ENCODE peak calls at places on chromosomes 16 and 17, in nine cellular contexts. Q is HAP-1; E is tibial artery; L is CD8-positive, alpha-beta T cell; T is fibroblast of lung; V is kidney; M is ascending aorta; N is adipocyte; Z is cardiac muscle cell. B is an unnamed sample.
A peak's percentile ranks its signal among the peaks of the same experiment; 100 is the strongest.

GRCh38 chr17:79671387-79671752 is 59.4 kb upstream of the ENPP7 start:
- DNase-seq in Z (no peak), E (no peak), M (no peak), N (no peak), T (no peak), V (peak; percentile 47), Q (no peak), L (no peak), B (no peak)

GRCh38 chr16:89917773-89918452 is 749 bp upstream of the MC1R start:
- DNase-seq in L (peak; percentile 89), Q (peak; percentile 93), T (peak; percentile 90), E (peak; percentile 80), M (peak; percentile 89), V (peak; percentile 96), N (peak; percentile 83), Z (peak; percentile 93), B (peak; percentile 88)

GRCh38 chr17:67247416-67247900 is 2.5 kb upstream of the HELZ start:
- DNase-seq in Q (no peak), M (peak; percentile 22), V (no peak), E (no peak), L (no peak), N (no peak), T (no peak), Z (no peak), B (no peak)

GRCh38 chr16:84535408-84535807 is 30.9 kb upstream of the MEAK7 start:
- DNase-seq in Q (no peak), E (no peak), Z (no peak), L (no peak), T (no peak), N (no peak), V (no peak), M (no peak), B (no peak)

GRCh38 chr16:83965444-83966152 is 2.4 kb upstream of the NECAB2 start:
- DNase-seq in L (no peak), Z (no peak), V (peak; percentile 72), M (no peak), E (no peak), Q (no peak), T (no peak), N (no peak), B (no peak)

GRCh38 chr16:67773099-67773498 is 33.3 kb downstream of the RANBP10 start:
- DNase-seq in N (no peak), T (no peak), V (no peak), Z (peak; percentile 66), Q (no peak), L (no peak), E (no peak), M (no peak), B (no peak)

GRCh38 chr16:69831212-69832123 is 69.3 kb downstream of the WWP2 start:
- DNase-seq in L (no peak), Q (no peak), V (no peak), M (no peak), T (peak; percentile 35), Z (no peak), E (no peak), N (peak; percentile 46), B (no peak)

GRCh38 chr17:81651692-81652091 is 4.7 kb downstream of the PDE6G start:
- DNase-seq in V (no peak), Q (no peak), N (peak; percentile 59), Z (peak; percentile 84), E (no peak), M (no peak), T (peak; percentile 86), L (no peak), B (no peak)

GRCh38 chr17:75668489-75668888 is 1.4 kb downstream of the SAP30BP start:
- DNase-seq in Z (no peak), N (peak; percentile 39), L (no peak), E (no peak), M (no peak), T (no peak), Q (no peak), V (no peak), B (no peak)

GRCh38 chr17:75670868-75671267 is 3.7 kb downstream of the SAP30BP start:
- DNase-seq in Q (no peak), E (no peak), V (peak; percentile 13), M (no peak), T (no peak), N (no peak), L (no peak), Z (no peak), B (no peak)

GRCh38 chr17:75667825-75668224 is 687 bp downstream of the SAP30BP start:
- DNase-seq in T (no peak), M (no peak), Z (no peak), E (no peak), V (no peak), N (no peak), Q (no peak), L (no peak), B (no peak)

GRCh38 chr17:75673487-75673886 is 6.3 kb downstream of the SAP30BP start:
- DNase-seq in L (no peak), M (no peak), E (no peak), T (no peak), Q (no peak), V (peak; percentile 0), N (no peak), Z (no peak), B (no peak)

DNA sequence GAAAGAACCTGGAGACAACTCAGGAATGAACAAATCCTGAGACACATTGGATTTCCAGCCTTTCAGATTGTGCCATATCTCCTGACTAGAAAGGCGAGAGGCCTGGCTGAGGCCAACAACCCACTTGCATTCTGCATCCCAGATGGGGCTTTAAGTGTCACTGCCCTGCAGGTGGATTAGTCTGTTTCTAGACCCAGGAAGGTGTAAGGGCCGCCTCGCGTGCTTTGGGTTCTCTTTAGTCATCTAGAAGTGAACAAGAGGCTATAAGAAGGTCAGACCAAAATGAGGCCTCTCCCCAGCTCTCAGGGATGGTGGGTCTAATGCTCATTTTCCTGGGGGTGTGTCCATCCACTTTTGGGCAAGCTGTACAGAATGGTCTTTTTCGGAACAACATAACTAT is 4.9 kb downstream of the SAP30BP start:
- DNase-seq in E (no peak), L (no peak), V (peak; percentile 29), N (no peak), Z (no peak), M (no peak), Q (no peak), T (no peak), B (no peak)
- H3K36me3 ChIP-seq in E (peaks cover 44% of the 10 kb centered on the region), L (peaks cover 37% of the 10 kb centered on the region), V (peaks cover 43% of the 10 kb centered on the region), N (peaks cover 51% of the 10 kb centered on the region), Z (peaks cover 21% of the 10 kb centered on the region), M (peaks cover 61% of the 10 kb centered on the region), Q (peaks cover 50% of the 10 kb centered on the region), T (peaks cover 11% of the 10 kb centered on the region), B (peaks cover 37% of the 10 kb centered on the region)

GRCh38 chr16:35200662-35201061 is 1741.2 kb downstream of the TP53TG3F start:
- DNase-seq in T (no peak), L (no peak), M (no peak), Q (no peak), N (no peak), E (no peak), V (no peak), Z (no peak), B (no peak)

GRCh38 chr16:35197656-35198055 is 1738.2 kb downstream of the TP53TG3F start:
- DNase-seq in T (no peak), Z (no peak), V (no peak), L (no peak), Q (no peak), N (no peak), E (no peak), M (no peak), B (no peak)

GRCh38 chr16:35201151-35201550 is 1741.7 kb downstream of the TP53TG3F start:
- DNase-seq in N (no peak), V (no peak), Z (no peak), M (no peak), Q (no peak), L (no peak), E (no peak), T (no peak), B (no peak)

GRCh38 chr16:35196313-35196712 is 1736.9 kb downstream of the TP53TG3F start:
- DNase-seq in T (no peak), E (no peak), L (no peak), Z (no peak), N (no peak), Q (no peak), M (no peak), V (peak; percentile 49), B (no peak)

GRCh38 chr16:35198223-35199199 is 1739.1 kb downstream of the TP53TG3F start:
- DNase-seq in E (no peak), M (no peak), Z (no peak), N (no peak), Q (no peak), T (no peak), L (no peak), V (peak; percentile 44), B (no peak)
- H3K9me3 ChIP-seq in E (peaks cover 11% of the 10 kb centered on the region), M (no peaks in the 10 kb centered on the region), Z (no peaks in the 10 kb centered on the region), N (peaks cover 4% of the 10 kb centered on the region), Q (peaks cover 2% of the 10 kb centered on the region), T (no peaks in the 10 kb centered on the region), L (no peaks in the 10 kb centered on the region), V (no peaks in the 10 kb centered on the region), B (no peaks in the 10 kb centered on the region)

GRCh38 chr17:3843935-3844516 is 2.0 kb downstream of the NCBP3 start:
- DNase-seq in E (no peak), M (no peak), T (peak; percentile 22), N (peak; percentile 42), Q (peak; percentile 65), Z (peak; percentile 47), V (no peak), L (peak; percentile 56), B (peak; percentile 18)

GRCh38 chr17:3845361-3845753 is 689 bp downstream of the NCBP3 start:
- DNase-seq in Q (no peak), L (no peak), E (no peak), N (peak; percentile 53), V (no peak), Z (peak; percentile 19), M (no peak), T (peak; percentile 15), B (peak; percentile 17)

GRCh38 chr17:3848229-3848628 is 2.2 kb upstream of the NCBP3 start:
- DNase-seq in T (no peak), L (no peak), Z (no peak), N (no peak), V (no peak), M (no peak), Q (no peak), E (peak; percentile 60), B (no peak)

GRCh38 chr17:3846739-3847670 is 959 bp upstream of the NCBP3 start:
- DNase-seq in M (no peak), Z (no peak), T (no peak), L (no peak), E (no peak), Q (no peak), N (no peak), V (no peak), B (no peak)

DNA sequence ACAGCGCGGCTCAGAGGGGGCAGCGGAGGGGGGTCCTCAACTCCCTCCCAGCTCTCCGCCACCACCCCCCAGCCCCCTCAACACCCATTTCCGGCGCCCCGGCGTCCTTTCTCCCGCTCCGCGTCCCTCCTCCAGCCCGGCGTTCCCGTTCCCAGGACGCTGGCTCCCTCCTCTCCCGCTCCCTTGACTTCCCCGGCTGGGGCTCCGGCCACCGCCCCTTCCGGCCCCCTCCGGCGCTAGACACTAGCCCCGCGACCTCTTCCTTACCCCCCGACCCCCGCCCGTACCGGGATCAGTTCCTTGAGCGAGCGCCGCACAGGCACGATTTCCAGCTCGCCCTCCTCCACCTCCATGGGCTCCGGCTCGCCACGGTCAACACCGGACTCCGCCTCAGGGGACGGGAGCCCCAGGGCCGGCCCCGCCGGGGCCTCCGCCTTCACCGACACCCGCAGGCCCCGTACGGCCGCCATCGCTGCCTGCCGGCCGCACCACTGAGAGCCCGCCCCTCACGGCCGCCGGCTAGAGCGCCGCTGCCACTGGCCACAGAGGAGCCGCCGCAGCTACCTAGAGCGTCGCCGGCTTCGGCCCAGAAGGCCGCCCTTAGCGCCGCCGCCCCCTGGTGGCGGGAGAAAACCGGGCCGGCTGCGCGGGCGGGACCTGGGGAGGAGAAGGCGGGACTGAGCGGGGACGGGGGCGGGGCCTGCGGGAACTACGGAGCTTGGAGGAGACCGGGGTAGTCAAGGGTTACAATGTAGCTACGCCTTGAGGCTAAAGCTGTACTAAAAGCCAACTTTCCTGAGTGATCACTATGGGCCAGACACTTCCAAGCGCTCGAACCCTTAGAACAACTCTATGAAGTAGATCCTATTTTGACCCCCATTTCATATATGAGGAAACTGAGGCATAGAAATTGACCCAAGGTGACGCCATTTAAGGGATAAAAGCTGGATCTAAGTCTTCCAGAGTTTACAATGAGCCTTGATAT is at the start of gene NCBP3:
- DNase-seq in Q (peak; percentile 92), V (peak; percentile 97), Z (peak; percentile 97), M (peak; percentile 93), T (peak; percentile 92), N (peak; percentile 98), E (peak; percentile 93), L (peak; percentile 95), B (peak; percentile 86)
- H3K4me3 ChIP-seq in Q (peak within 1 kb of the TSS; percentile 99), V (peak within 1 kb of the TSS; percentile 70), Z (peak within 1 kb of the TSS; percentile 76), M (peak within 1 kb of the TSS; percentile 96), T (peak within 1 kb of the TSS; percentile 92), N (peak within 1 kb of the TSS; percentile 96), E (peak within 1 kb of the TSS; percentile 92), L (peak within 1 kb of the TSS; percentile 84), B (peak within 1 kb of the TSS; percentile 71)

GRCh38 chr17:57406131-57406980 is 150.0 kb downstream of the MSI2 start:
- DNase-seq in Q (peak; percentile 91), E (no peak), M (no peak), T (peak; percentile 96), N (peak; percentile 32), L (no peak), Z (peak; percentile 76), V (peak; percentile 84), B (no peak)
- H3K36me3 ChIP-seq in Q (no peaks in the 10 kb centered on the region), E (peaks cover 2% of the 10 kb centered on the region), M (peaks cover 5% of the 10 kb centered on the region), T (no peaks in the 10 kb centered on the region), N (no peaks in the 10 kb centered on the region), L (peaks cover 11% of the 10 kb centered on the region), Z (no peaks in the 10 kb centered on the region), V (no peaks in the 10 kb centered on the region), B (no peaks in the 10 kb centered on the region)

B was measured in CD8-positive, alpha-beta memory T cell.